ENCODE peak calls at places on chromosomes 6 and 20, in eight cellular contexts. X is heart left ventricle; C is CD8-positive, alpha-beta T cell; O is transverse colon; L is pancreas; B is neural progenitor cell; J is GM23338; A is Panc1. V is an unnamed sample. For H3K4me1 and H3K27me3, the result is how much of the 10 kb centered on the place peaks cover.

GRCh38 chr6:150624199-150624598 is 24.5 kb downstream of the PLEKHG1 start:
- DNase-seq in B (no peak), X (no peak), J (no peak), C (no peak), O (no peak), A (no peak), L (no peak), V (no peak)

GRCh38 chr6:6131492-6132109 is 124.9 kb upstream of the NRN1 start:
- DNase-seq in O (no peak), L (no peak), A (no peak), C (no peak), X (no peak), J (peak), B (peak), V (no peak)

GRCh38 chr6:82017316-82017715 is 230.2 kb downstream of the IBTK start:
- DNase-seq in L (no peak), A (no peak), C (no peak), B (peak), J (peak), O (no peak), X (peak), V (peak)

GRCh38 chr6:26033942-26034354 is 53.3 kb upstream of the HFE start:
- DNase-seq in J (peak), X (no peak), C (no peak), B (peak), A (no peak), O (no peak), L (no peak), V (no peak)

GRCh38 chr6:10099648-10100047 is 315.2 kb downstream of the TFAP2A start:
- DNase-seq in X (no peak), O (no peak), C (no peak), J (no peak), L (no peak), A (no peak), B (no peak), V (no peak)

GRCh38 chr6:34308483-34308882 is 59.7 kb upstream of the SMIM29 start:
- DNase-seq in X (no peak), J (no peak), B (no peak), C (no peak), A (no peak), O (no peak), L (no peak), V (no peak)

GRCh38 chr6:79570802-79571367 is 33.7 kb upstream of the LCA5 start:
- DNase-seq in X (no peak), J (no peak), C (no peak), A (no peak), L (no peak), O (no peak), B (no peak), V (peak)

GRCh38 chr6:151475653-151476523 is 17.9 kb upstream of the CCDC170 start:
- DNase-seq in C (peak), O (peak), L (no peak), B (peak), A (peak), X (peak), J (peak), V (peak)

GRCh38 chr20:34535301-34535840 is 19.1 kb downstream of the DYNLRB1 start:
- DNase-seq in J (no peak), A (no peak), L (peak), X (no peak), B (no peak), C (no peak), O (no peak), V (no peak)

GRCh38 chr6:168247456-168248147 is 72.0 kb downstream of the DACT2 start:
- DNase-seq in X (no peak), L (peak), B (no peak), C (no peak), J (no peak), O (peak), A (no peak), V (no peak)

GRCh38 chr6:131914967-131915751 is 36.0 kb downstream of the CCN2 start:
- DNase-seq in L (no peak), J (peak), B (peak), O (peak), X (peak), C (peak), A (peak), V (peak)

GRCh38 chr20:22700387-22700786 is 116.0 kb upstream of the FOXA2 start:
- DNase-seq in J (no peak), B (no peak), A (no peak), L (no peak), X (no peak), C (no peak), O (no peak), V (no peak)

GRCh38 chr20:48096957-48097890 is 311.9 kb upstream of the SULF2 start:
- DNase-seq in C (no peak), O (no peak), B (no peak), J (no peak), L (peak), A (no peak), X (no peak), V (no peak)

GRCh38 chr20:35499271-35499670 is 30.2 kb downstream of the C20orf173 start:
- DNase-seq in O (no peak), X (no peak), L (no peak), B (no peak), A (no peak), C (no peak), J (no peak), V (no peak)

GRCh38 chr20:48843125-48843806 is 15.5 kb upstream of the PREX1 start:
- DNase-seq in O (no peak), C (no peak), B (no peak), A (no peak), L (no peak), J (peak), X (no peak), V (no peak)

GRCh38 chr6:150241751-150242150 is 98.9 kb downstream of the PPP1R14C start:
- DNase-seq in C (no peak), L (no peak), X (no peak), B (no peak), O (no peak), A (no peak), J (no peak), V (no peak)

GRCh38 chr6:116580198-116580597 is 8.9 kb downstream of the RWDD1 start:
- DNase-seq in O (no peak), X (no peak), B (no peak), J (no peak), A (no peak), C (no peak), L (no peak), V (peak)

GRCh38 chr20:52425253-52425652 is 233.7 kb upstream of the ZFP64 start:
- DNase-seq in J (no peak), A (no peak), C (no peak), L (no peak), O (no peak), X (no peak), B (no peak), V (no peak)

GRCh38 chr20:22411568-22412450 is 172.6 kb downstream of the FOXA2 start:
- DNase-seq in L (no peak), A (no peak), B (no peak), J (no peak), X (peak), C (no peak), O (no peak), V (peak)

GRCh38 chr20:3047486-3048419 is 1.9 kb downstream of the MRPS26 start:
- DNase-seq in L (no peak), O (no peak), B (no peak), C (no peak), A (no peak), J (no peak), X (no peak), V (no peak)

GRCh38 chr20:56249244-56249955 is 868 bp downstream of the MC3R start:
- DNase-seq in L (peak), J (peak), C (no peak), O (peak), B (peak), A (no peak), X (no peak), V (no peak)

GRCh38 chr6:101435028-101435427 is 41.5 kb downstream of the GRIK2 start:
- DNase-seq in O (no peak), A (no peak), C (no peak), B (no peak), J (no peak), L (no peak), X (no peak), V (no peak)

GRCh38 chr20:35630636-35631035 is 15.0 kb downstream of the SPAG4 start:
- DNase-seq in J (no peak), L (no peak), A (no peak), B (no peak), X (no peak), C (no peak), O (no peak), V (no peak)

GRCh38 chr20:4513720-4514119 is 208.0 kb upstream of the PRND start:
- DNase-seq in C (no peak), B (no peak), A (peak), J (no peak), X (no peak), O (no peak), L (no peak), V (peak)

GRCh38 chr6:157800420-157801237 is 22.4 kb upstream of the SNX9 start:
- DNase-seq in C (no peak), A (no peak), L (no peak), B (no peak), O (no peak), J (no peak), X (no peak), V (peak)

GRCh38 chr6:134253681-134254080 is 64.2 kb downstream of the SGK1 start:
- DNase-seq in X (no peak), O (no peak), J (peak), B (peak), C (no peak), L (no peak), A (no peak), V (peak)

GRCh38 chr6:36118550-36119107 is 11.7 kb upstream of the MAPK13 start:
- DNase-seq in A (no peak), X (no peak), J (no peak), O (peak), L (no peak), B (no peak), C (peak), V (no peak)

GRCh38 chr6:118652051-118652699 is 784 bp upstream of the CEP85L start:
- DNase-seq in O (no peak), X (no peak), L (no peak), J (peak), C (no peak), B (peak), A (no peak), V (no peak)

GRCh38 chr6:120735641-120736040 is 598.6 kb downstream of the TBC1D32 start:
- DNase-seq in X (no peak), C (no peak), A (no peak), B (no peak), L (no peak), O (no peak), J (no peak), V (peak)

GRCh38 chr20:1287787-1288569 is 21.9 kb downstream of the SNPH start:
- DNase-seq in C (no peak), O (no peak), J (no peak), B (no peak), X (peak), L (no peak), A (no peak), V (no peak)

GRCh38 chr20:62405108-62405980 is 1.7 kb downstream of the CABLES2 start:
- DNase-seq in O (no peak), C (no peak), X (peak), B (peak), L (no peak), A (no peak), J (peak), V (peak)

GRCh38 chr6:142744836-142745235 is 200.1 kb downstream of the HIVEP2 start:
- DNase-seq in C (no peak), J (no peak), X (no peak), B (no peak), A (no peak), O (no peak), L (no peak), V (no peak)

GRCh38 chr20:57902478-57902877 is 192.7 kb upstream of the PMEPA1 start:
- DNase-seq in C (no peak), O (no peak), B (no peak), J (no peak), X (no peak), A (no peak), L (no peak), V (peak)

GRCh38 chr20:11711214-11711613 is 206.5 kb upstream of the BTBD3 start:
- DNase-seq in B (no peak), X (no peak), A (no peak), J (peak), C (no peak), L (no peak), O (no peak), V (no peak)

GRCh38 chr20:44745560-44746366 is at the start of gene KCNK15:
- DNase-seq in O (peak), X (peak), A (no peak), L (peak), C (peak), B (peak), J (peak), V (peak)

GRCh38 chr6:135851442-135852271 is at the start of gene PDE7B:
- DNase-seq in A (no peak), L (peak), C (peak), X (peak), B (peak), J (peak), O (peak), V (peak)

GRCh38 chr6:74113901-74114300 is 417.9 kb downstream of the CD109 start:
- DNase-seq in L (no peak), A (no peak), C (no peak), J (no peak), X (no peak), O (no peak), B (no peak), V (no peak)

DNA sequence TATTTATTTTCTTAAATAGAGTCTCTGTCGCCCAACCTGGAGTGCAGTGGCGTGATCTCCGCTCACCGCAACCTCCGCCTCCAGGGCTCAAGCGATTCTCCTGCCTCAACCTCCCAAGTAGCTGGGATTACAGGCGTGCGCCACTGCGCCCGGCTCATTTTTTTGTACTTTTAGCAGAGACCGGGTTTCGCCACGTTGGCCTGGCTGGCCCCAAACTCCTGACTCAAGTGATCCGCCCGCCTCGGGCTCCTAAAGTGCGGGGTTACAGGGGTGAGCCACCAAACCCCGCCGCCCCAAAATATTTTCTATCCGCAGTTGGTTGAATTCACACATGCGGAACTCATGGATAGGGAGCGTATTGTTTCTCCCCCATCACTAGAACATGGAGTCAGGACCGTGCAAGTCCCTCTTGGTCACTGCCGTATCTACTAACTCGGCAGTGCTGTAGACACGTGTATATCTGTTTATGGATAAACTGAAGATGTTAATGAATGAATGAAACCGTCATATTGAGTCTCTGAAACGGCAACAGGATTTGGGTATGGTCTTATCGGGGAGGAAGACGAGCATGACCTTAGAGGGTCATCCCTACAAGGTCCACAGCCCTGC is 904 bp downstream of the MKKS start:
- DNase-seq in C (no peak), B (peak), L (no peak), J (no peak), A (no peak), X (no peak), O (no peak), V (peak)
- H3K4me1 ChIP-seq in C (under half), B (under half), L (under half), J (under half), A (under half), X (under half), O (under half), V (under half)

DNA sequence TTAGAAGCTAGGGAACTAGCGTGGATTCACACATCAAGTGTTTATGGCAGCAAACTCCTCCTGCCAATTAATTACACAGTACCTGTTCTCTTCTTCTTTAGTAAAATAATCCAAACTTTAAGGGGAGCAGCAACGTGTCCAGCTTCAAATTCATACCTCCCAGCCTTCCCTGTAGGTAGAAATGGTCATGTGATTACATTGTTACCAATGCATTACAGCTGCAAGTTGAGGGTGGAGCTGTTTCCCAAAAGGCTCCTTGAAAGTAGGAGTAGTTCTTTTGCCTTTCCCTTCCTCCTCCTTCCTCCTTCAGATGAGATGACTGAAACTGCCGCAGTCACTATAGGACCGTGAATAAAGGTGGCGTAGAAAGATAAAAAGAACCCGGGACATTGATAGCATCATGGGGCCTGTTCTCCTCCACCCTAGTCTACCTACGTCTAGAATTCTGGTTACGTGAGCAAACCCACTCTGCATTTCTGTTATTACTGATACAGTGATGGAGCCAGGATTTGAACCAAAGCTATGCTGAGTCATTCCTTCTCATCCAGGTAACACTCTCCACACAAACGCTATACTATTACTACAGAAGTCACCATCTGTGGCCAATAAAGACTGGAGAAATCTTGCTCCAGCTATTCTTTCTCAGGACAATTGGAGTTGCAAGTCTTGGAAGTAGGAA is 18.2 kb downstream of the LINC00237 start:
- DNase-seq in L (no peak), B (no peak), X (no peak), O (no peak), C (no peak), J (peak), A (no peak), V (no peak)
- H3K27me3 ChIP-seq in L (under half), B (under half), X (half or more), O (half or more), C (under half), J (under half), A (under half), V (under half)

DNA sequence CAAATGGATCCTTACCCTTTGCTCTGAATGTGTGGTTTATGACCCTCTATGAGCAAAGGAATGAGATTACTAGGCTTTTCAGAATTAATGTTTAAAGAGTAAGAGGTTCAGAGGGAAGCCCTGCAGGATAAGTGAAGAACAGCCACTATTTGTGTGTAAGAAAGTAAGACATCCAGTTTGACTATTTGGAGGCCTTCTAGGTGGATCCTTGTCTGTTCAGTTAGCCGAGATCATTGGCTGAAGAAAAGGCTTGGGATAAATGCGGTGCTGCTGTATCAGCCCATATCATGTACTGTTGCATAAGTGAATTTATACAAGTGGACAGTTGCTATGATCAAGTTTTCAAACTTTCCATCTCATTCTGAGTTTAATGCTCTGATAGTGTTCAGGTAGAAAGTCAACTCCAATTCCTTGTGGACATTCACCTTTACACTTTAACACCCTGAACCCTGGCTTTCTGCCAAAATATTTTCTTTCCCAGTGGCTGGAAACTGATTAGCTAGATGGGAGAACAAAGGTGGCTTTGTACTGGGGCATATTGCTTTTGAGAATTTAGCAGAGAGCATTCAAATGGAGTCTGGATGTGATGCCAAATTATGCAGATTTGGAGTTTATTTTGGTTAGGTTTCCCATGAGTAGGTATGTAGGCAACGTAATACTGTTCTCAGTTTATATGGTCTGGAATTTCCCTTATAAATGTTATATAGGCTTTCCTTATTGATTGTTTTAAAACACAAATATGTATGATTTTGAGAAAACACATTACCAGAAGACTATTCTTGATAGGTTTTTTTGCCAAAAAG is 15.0 kb downstream of the PARD6B start:
- DNase-seq in X (no peak), B (no peak), L (no peak), C (no peak), O (no peak), A (no peak), J (no peak), V (peak)
- TF ChIP-seq CTCF in X (no peak), B (no peak), L (no peak), C (no peak), O (peak), A (no peak), J (no peak), V (no peak)

GRCh38 chr20:49989234-49990065 is 6.7 kb downstream of the SNAI1 start:
- DNase-seq in A (no peak), C (no peak), J (peak), B (peak), O (peak), X (peak), L (no peak), V (peak)

GRCh38 chr20:49990310-49990720 is 7.5 kb downstream of the SNAI1 start:
- DNase-seq in O (no peak), A (no peak), X (no peak), J (peak), L (no peak), B (peak), C (no peak), V (peak)

GRCh38 chr20:49987015-49987867 is 4.5 kb downstream of the SNAI1 start:
- DNase-seq in L (no peak), J (no peak), A (no peak), B (peak), X (no peak), O (no peak), C (no peak), V (peak)

GRCh38 chr20:49986049-49986448 is 3.3 kb downstream of the SNAI1 start:
- DNase-seq in O (no peak), C (no peak), A (no peak), J (no peak), B (no peak), L (no peak), X (no peak), V (no peak)

DNA sequence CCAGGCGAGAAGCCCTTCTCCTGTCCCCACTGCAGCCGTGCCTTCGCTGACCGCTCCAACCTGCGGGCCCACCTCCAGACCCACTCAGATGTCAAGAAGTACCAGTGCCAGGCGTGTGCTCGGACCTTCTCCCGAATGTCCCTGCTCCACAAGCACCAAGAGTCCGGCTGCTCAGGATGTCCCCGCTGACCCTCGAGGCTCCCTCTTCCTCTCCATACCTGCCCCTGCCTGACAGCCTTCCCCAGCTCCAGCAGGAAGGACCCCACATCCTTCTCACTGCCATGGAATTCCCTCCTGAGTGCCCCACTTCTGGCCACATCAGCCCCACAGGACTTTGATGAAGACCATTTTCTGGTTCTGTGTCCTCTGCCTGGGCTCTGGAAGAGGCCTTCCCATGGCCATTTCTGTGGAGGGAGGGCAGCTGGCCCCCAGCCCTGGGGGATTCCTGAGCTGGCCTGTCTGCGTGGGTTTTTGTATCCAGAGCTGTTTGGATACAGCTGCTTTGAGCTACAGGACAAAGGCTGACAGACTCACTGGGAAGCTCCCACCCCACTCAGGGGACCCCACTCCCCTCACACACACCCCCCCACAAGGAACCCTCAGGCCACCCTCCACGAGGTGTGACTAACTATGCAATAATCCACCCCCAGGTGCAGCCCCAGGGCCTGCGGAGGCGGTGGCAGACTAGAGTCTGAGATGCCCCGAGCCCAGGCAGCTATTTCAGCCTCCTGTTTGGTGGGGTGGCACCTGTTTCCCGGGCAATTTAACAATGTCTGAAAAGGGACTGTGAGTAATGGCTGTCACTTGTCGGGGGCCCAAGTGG is 5.3 kb downstream of the SNAI1 start:
- DNase-seq in X (no peak), C (no peak), B (no peak), L (no peak), O (no peak), J (no peak), A (no peak), V (no peak)
- H3K4me1 ChIP-seq in X (under half), C (under half), B (half or more), L (under half), O (under half), J (half or more), A (half or more), V (under half)

V was measured in fibroblast of lung.